ENCODE peak calls at places on chromosomes 13 and 19, in six cellular contexts. One of them, this sample, is unnamed.

GRCh38 chr13:27353166-27353583 is 71.2 kb upstream of the GTF3A start:
- DNase-seq in OCI-LY7: peak
- DNase-seq in stimulated activated CD8-positive, alpha-beta memory T cell treated with anti-CD3 and anti-CD28 coated beads, Interleukin-12 subunit alpha, Interleukin-12 subunit beta, amount 100 ng/mL, for 4 hours: no peak
- DNase-seq in astrocyte of the cerebellum: no peak
- DNase-seq in GM03348: peak
- DNase-seq in NCI-H69: no peak
- DNase-seq in this sample: no peak

GRCh38 chr13:23876265-23876664 is 12.9 kb downstream of the MIPEP start:
- DNase-seq in OCI-LY7: peak
- DNase-seq in stimulated activated CD8-positive, alpha-beta memory T cell treated with anti-CD3 and anti-CD28 coated beads, Interleukin-12 subunit alpha, Interleukin-12 subunit beta, amount 100 ng/mL, for 4 hours: no peak
- DNase-seq in astrocyte of the cerebellum: no peak
- DNase-seq in GM03348: peak
- DNase-seq in NCI-H69: peak
- DNase-seq in this sample: no peak

GRCh38 chr19:30360378-30361106 is 11.6 kb upstream of the ZNF536 start:
- DNase-seq in OCI-LY7: no peak
- DNase-seq in stimulated activated CD8-positive, alpha-beta memory T cell treated with anti-CD3 and anti-CD28 coated beads, Interleukin-12 subunit alpha, Interleukin-12 subunit beta, amount 100 ng/mL, for 4 hours: no peak
- DNase-seq in astrocyte of the cerebellum: no peak
- DNase-seq in GM03348: no peak
- DNase-seq in NCI-H69: no peak
- DNase-seq in this sample: no peak

GRCh38 chr13:49499889-49500660 is 4.3 kb downstream of the PHF11 start:
- DNase-seq in OCI-LY7: no peak
- DNase-seq in stimulated activated CD8-positive, alpha-beta memory T cell treated with anti-CD3 and anti-CD28 coated beads, Interleukin-12 subunit alpha, Interleukin-12 subunit beta, amount 100 ng/mL, for 4 hours: no peak
- DNase-seq in astrocyte of the cerebellum: peak
- DNase-seq in GM03348: peak
- DNase-seq in NCI-H69: no peak
- DNase-seq in this sample: no peak

GRCh38 chr13:113080901-113081521 is 24.6 kb upstream of the F7 start:
- DNase-seq in OCI-LY7: no peak
- DNase-seq in stimulated activated CD8-positive, alpha-beta memory T cell treated with anti-CD3 and anti-CD28 coated beads, Interleukin-12 subunit alpha, Interleukin-12 subunit beta, amount 100 ng/mL, for 4 hours: no peak
- DNase-seq in astrocyte of the cerebellum: no peak
- DNase-seq in GM03348: no peak
- DNase-seq in NCI-H69: no peak
- DNase-seq in this sample: no peak

GRCh38 chr13:95020298-95020987 is 280.8 kb downstream of the ABCC4 start:
- DNase-seq in OCI-LY7: no peak
- DNase-seq in stimulated activated CD8-positive, alpha-beta memory T cell treated with anti-CD3 and anti-CD28 coated beads, Interleukin-12 subunit alpha, Interleukin-12 subunit beta, amount 100 ng/mL, for 4 hours: no peak
- DNase-seq in astrocyte of the cerebellum: peak
- DNase-seq in GM03348: no peak
- DNase-seq in NCI-H69: no peak
- DNase-seq in this sample: no peak

GRCh38 chr19:11378319-11379189 is 4.1 kb downstream of the SWSAP1 start:
- DNase-seq in OCI-LY7: peak
- DNase-seq in stimulated activated CD8-positive, alpha-beta memory T cell treated with anti-CD3 and anti-CD28 coated beads, Interleukin-12 subunit alpha, Interleukin-12 subunit beta, amount 100 ng/mL, for 4 hours: no peak
- DNase-seq in astrocyte of the cerebellum: no peak
- DNase-seq in GM03348: peak
- DNase-seq in NCI-H69: peak
- DNase-seq in this sample: peak

GRCh38 chr19:11152318-11153062 is 3.1 kb downstream of the SPC24 start:
- DNase-seq in OCI-LY7: no peak
- DNase-seq in stimulated activated CD8-positive, alpha-beta memory T cell treated with anti-CD3 and anti-CD28 coated beads, Interleukin-12 subunit alpha, Interleukin-12 subunit beta, amount 100 ng/mL, for 4 hours: no peak
- DNase-seq in astrocyte of the cerebellum: no peak
- DNase-seq in GM03348: peak
- DNase-seq in NCI-H69: peak
- DNase-seq in this sample: no peak

GRCh38 chr13:49986471-49986870 is 10.4 kb upstream of the TRIM13 start:
- DNase-seq in OCI-LY7: no peak
- DNase-seq in stimulated activated CD8-positive, alpha-beta memory T cell treated with anti-CD3 and anti-CD28 coated beads, Interleukin-12 subunit alpha, Interleukin-12 subunit beta, amount 100 ng/mL, for 4 hours: no peak
- DNase-seq in astrocyte of the cerebellum: no peak
- DNase-seq in GM03348: no peak
- DNase-seq in NCI-H69: no peak
- DNase-seq in this sample: no peak

GRCh38 chr19:36182612-36183454 is 30.6 kb upstream of the COX7A1 start:
- DNase-seq in OCI-LY7: no peak
- DNase-seq in stimulated activated CD8-positive, alpha-beta memory T cell treated with anti-CD3 and anti-CD28 coated beads, Interleukin-12 subunit alpha, Interleukin-12 subunit beta, amount 100 ng/mL, for 4 hours: no peak
- DNase-seq in astrocyte of the cerebellum: peak
- DNase-seq in GM03348: no peak
- DNase-seq in NCI-H69: no peak
- DNase-seq in this sample: no peak

GRCh38 chr19:24059572-24060295 is 27.3 kb upstream of the ZNF254 start:
- DNase-seq in OCI-LY7: no peak
- DNase-seq in stimulated activated CD8-positive, alpha-beta memory T cell treated with anti-CD3 and anti-CD28 coated beads, Interleukin-12 subunit alpha, Interleukin-12 subunit beta, amount 100 ng/mL, for 4 hours: no peak
- DNase-seq in astrocyte of the cerebellum: no peak
- DNase-seq in GM03348: no peak
- DNase-seq in NCI-H69: peak
- DNase-seq in this sample: no peak

GRCh38 chr13:28611654-28612131 is 47.2 kb upstream of the POMP start:
- DNase-seq in OCI-LY7: no peak
- DNase-seq in stimulated activated CD8-positive, alpha-beta memory T cell treated with anti-CD3 and anti-CD28 coated beads, Interleukin-12 subunit alpha, Interleukin-12 subunit beta, amount 100 ng/mL, for 4 hours: no peak
- DNase-seq in astrocyte of the cerebellum: no peak
- DNase-seq in GM03348: no peak
- DNase-seq in NCI-H69: no peak
- DNase-seq in this sample: no peak

GRCh38 chr19:57850553-57851017 is 926 bp downstream of the ZNF587 start:
- DNase-seq in OCI-LY7: peak
- DNase-seq in stimulated activated CD8-positive, alpha-beta memory T cell treated with anti-CD3 and anti-CD28 coated beads, Interleukin-12 subunit alpha, Interleukin-12 subunit beta, amount 100 ng/mL, for 4 hours: no peak
- DNase-seq in astrocyte of the cerebellum: no peak
- DNase-seq in GM03348: no peak
- DNase-seq in NCI-H69: peak
- DNase-seq in this sample: peak